ENCODE peak calls at places on chromosomes 4 and X, in six cellular contexts. One of them, this sample, is unnamed.

GRCh38 chr4:39544580-39545315 is 17.5 kb upstream of the UGDH start:
- DNase-seq in CD8-positive, alpha-beta T cell: no peak
- DNase-seq in cardiac muscle cell: no peak
- DNase-seq in pancreas: no peak
- DNase-seq in fibroblast of lung: peak
- DNase-seq in ovary: no peak
- DNase-seq in this sample: no peak

GRCh38 chr4:181078236-181078635 is 1165.0 kb upstream of the TENM3 start:
- DNase-seq in fibroblast of lung: peak
- DNase-seq in CD8-positive, alpha-beta T cell: no peak
- DNase-seq in pancreas: no peak
- DNase-seq in ovary: no peak
- DNase-seq in cardiac muscle cell: no peak
- DNase-seq in this sample: no peak

GRCh38 chr4:172830295-172830764 is 338.3 kb upstream of the GALNT7 start:
- DNase-seq in pancreas: no peak
- DNase-seq in fibroblast of lung: peak
- DNase-seq in CD8-positive, alpha-beta T cell: no peak
- DNase-seq in cardiac muscle cell: peak
- DNase-seq in ovary: no peak
- DNase-seq in this sample: no peak

GRCh38 chrX:9867753-9868152 is 81.5 kb downstream of the SHROOM2 start:
- DNase-seq in CD8-positive, alpha-beta T cell: no peak
- DNase-seq in pancreas: no peak
- DNase-seq in fibroblast of lung: no peak
- DNase-seq in ovary: no peak
- DNase-seq in cardiac muscle cell: no peak
- DNase-seq in this sample: no peak

GRCh38 chr4:106418444-106418843 is 49.9 kb upstream of the GIMD1 start:
- DNase-seq in cardiac muscle cell: no peak
- DNase-seq in pancreas: no peak
- DNase-seq in fibroblast of lung: no peak
- DNase-seq in CD8-positive, alpha-beta T cell: no peak
- DNase-seq in ovary: no peak
- DNase-seq in this sample: no peak

GRCh38 chr4:57023104-57023503 is 44.4 kb downstream of the POLR2B start:
- DNase-seq in pancreas: no peak
- DNase-seq in ovary: no peak
- DNase-seq in cardiac muscle cell: no peak
- DNase-seq in fibroblast of lung: peak
- DNase-seq in CD8-positive, alpha-beta T cell: no peak
- DNase-seq in this sample: no peak

GRCh38 chr4:2438822-2439718 is 20.3 kb downstream of the CFAP99 start:
- DNase-seq in ovary: no peak
- DNase-seq in fibroblast of lung: no peak
- DNase-seq in pancreas: no peak
- DNase-seq in CD8-positive, alpha-beta T cell: no peak
- DNase-seq in cardiac muscle cell: no peak
- DNase-seq in this sample: no peak

GRCh38 chr4:3439391-3439790 is 2.4 kb upstream of the HGFAC start:
- DNase-seq in CD8-positive, alpha-beta T cell: no peak
- DNase-seq in cardiac muscle cell: no peak
- DNase-seq in fibroblast of lung: no peak
- DNase-seq in pancreas: no peak
- DNase-seq in ovary: peak
- DNase-seq in this sample: no peak

GRCh38 chr4:149549911-149550310 is 265.7 kb downstream of the IQCM start:
- DNase-seq in pancreas: no peak
- DNase-seq in CD8-positive, alpha-beta T cell: no peak
- DNase-seq in ovary: no peak
- DNase-seq in cardiac muscle cell: peak
- DNase-seq in fibroblast of lung: peak
- DNase-seq in this sample: no peak

GRCh38 chr4:125091031-125091540 is 223.7 kb upstream of the FAT4 start:
- DNase-seq in CD8-positive, alpha-beta T cell: no peak
- DNase-seq in fibroblast of lung: no peak
- DNase-seq in pancreas: no peak
- DNase-seq in cardiac muscle cell: no peak
- DNase-seq in ovary: no peak
- DNase-seq in this sample: no peak

GRCh38 chrX:67607436-67607835 is 63.6 kb downstream of the AR start:
- DNase-seq in CD8-positive, alpha-beta T cell: no peak
- DNase-seq in fibroblast of lung: peak
- DNase-seq in cardiac muscle cell: no peak
- DNase-seq in ovary: no peak
- DNase-seq in pancreas: no peak
- DNase-seq in this sample: no peak

GRCh38 chr4:53313510-53313909 is 52.4 kb downstream of the SCFD2 start:
- DNase-seq in cardiac muscle cell: peak
- DNase-seq in ovary: no peak
- DNase-seq in fibroblast of lung: peak
- DNase-seq in CD8-positive, alpha-beta T cell: no peak
- DNase-seq in pancreas: no peak
- DNase-seq in this sample: no peak

GRCh38 chr4:142129473-142129872 is 493.1 kb downstream of the IL15 start:
- DNase-seq in pancreas: no peak
- DNase-seq in cardiac muscle cell: no peak
- DNase-seq in fibroblast of lung: no peak
- DNase-seq in ovary: no peak
- DNase-seq in CD8-positive, alpha-beta T cell: no peak
- DNase-seq in this sample: no peak

GRCh38 chr4:137946423-137946822 is 295.7 kb downstream of the SLC7A11 start:
- DNase-seq in ovary: no peak
- DNase-seq in cardiac muscle cell: no peak
- DNase-seq in pancreas: no peak
- DNase-seq in CD8-positive, alpha-beta T cell: no peak
- DNase-seq in fibroblast of lung: no peak
- DNase-seq in this sample: no peak

GRCh38 chrX:106278951-106279350 is 110.8 kb downstream of the PWWP3B start:
- DNase-seq in cardiac muscle cell: no peak
- DNase-seq in fibroblast of lung: no peak
- DNase-seq in CD8-positive, alpha-beta T cell: no peak
- DNase-seq in pancreas: no peak
- DNase-seq in ovary: no peak
- DNase-seq in this sample: no peak

GRCh38 chr4:152156448-152156847 is 379.4 kb downstream of the FBXW7 start:
- DNase-seq in pancreas: no peak
- DNase-seq in cardiac muscle cell: peak
- DNase-seq in ovary: no peak
- DNase-seq in CD8-positive, alpha-beta T cell: no peak
- DNase-seq in fibroblast of lung: no peak
- DNase-seq in this sample: no peak

GRCh38 chr4:122584517-122584916 is 36.3 kb downstream of the IL21 start:
- DNase-seq in cardiac muscle cell: no peak
- DNase-seq in ovary: no peak
- DNase-seq in CD8-positive, alpha-beta T cell: no peak
- DNase-seq in fibroblast of lung: peak
- DNase-seq in pancreas: no peak
- DNase-seq in this sample: no peak

GRCh38 chrX:97009391-97009790 is 125.7 kb downstream of the RPA4 start:
- DNase-seq in cardiac muscle cell: no peak
- DNase-seq in fibroblast of lung: no peak
- DNase-seq in pancreas: no peak
- DNase-seq in ovary: no peak
- DNase-seq in CD8-positive, alpha-beta T cell: no peak
- DNase-seq in this sample: no peak

GRCh38 chr4:101953949-101954348 is 163.4 kb downstream of the BANK1 start:
- DNase-seq in CD8-positive, alpha-beta T cell: no peak
- DNase-seq in pancreas: no peak
- DNase-seq in ovary: no peak
- DNase-seq in fibroblast of lung: peak
- DNase-seq in cardiac muscle cell: peak
- DNase-seq in this sample: no peak

GRCh38 chrX:30795981-30796958 is 92.8 kb downstream of the TAB3 start:
- DNase-seq in fibroblast of lung: no peak
- DNase-seq in cardiac muscle cell: no peak
- DNase-seq in pancreas: no peak
- DNase-seq in CD8-positive, alpha-beta T cell: no peak
- DNase-seq in ovary: no peak
- DNase-seq in this sample: no peak

GRCh38 chr4:130210871-130211270 is 1114.9 kb downstream of the C4orf33 start:
- DNase-seq in fibroblast of lung: peak
- DNase-seq in CD8-positive, alpha-beta T cell: no peak
- DNase-seq in pancreas: no peak
- DNase-seq in cardiac muscle cell: no peak
- DNase-seq in ovary: no peak
- DNase-seq in this sample: no peak

GRCh38 chr4:176653406-176654220 is 139.1 kb downstream of the VEGFC start:
- DNase-seq in ovary: no peak
- DNase-seq in CD8-positive, alpha-beta T cell: no peak
- DNase-seq in pancreas: no peak
- DNase-seq in cardiac muscle cell: no peak
- DNase-seq in fibroblast of lung: no peak
- DNase-seq in this sample: no peak

GRCh38 chr4:159267940-159268327 is 165.1 kb downstream of the RAPGEF2 start:
- DNase-seq in cardiac muscle cell: no peak
- DNase-seq in ovary: no peak
- DNase-seq in fibroblast of lung: peak
- DNase-seq in CD8-positive, alpha-beta T cell: no peak
- DNase-seq in pancreas: no peak
- DNase-seq in this sample: no peak

GRCh38 chr4:17092990-17093880 is 194.8 kb upstream of the LDB2 start:
- DNase-seq in cardiac muscle cell: no peak
- DNase-seq in CD8-positive, alpha-beta T cell: no peak
- DNase-seq in ovary: no peak
- DNase-seq in pancreas: no peak
- DNase-seq in fibroblast of lung: no peak
- DNase-seq in this sample: no peak

GRCh38 chr4:151573474-151573873 is 164.5 kb downstream of the FHIP1A start:
- DNase-seq in pancreas: no peak
- DNase-seq in CD8-positive, alpha-beta T cell: no peak
- DNase-seq in cardiac muscle cell: no peak
- DNase-seq in fibroblast of lung: no peak
- DNase-seq in ovary: no peak
- DNase-seq in this sample: no peak

GRCh38 chrX:131830400-131831184 is 192.5 kb upstream of the STK26 start:
- DNase-seq in cardiac muscle cell: peak
- DNase-seq in pancreas: peak
- DNase-seq in ovary: peak
- DNase-seq in fibroblast of lung: peak
- DNase-seq in CD8-positive, alpha-beta T cell: no peak
- DNase-seq in this sample: peak

GRCh38 chr4:8229341-8229975 is 30.4 kb downstream of the SH3TC1 start:
- DNase-seq in cardiac muscle cell: no peak
- DNase-seq in pancreas: no peak
- DNase-seq in ovary: no peak
- DNase-seq in CD8-positive, alpha-beta T cell: no peak
- DNase-seq in fibroblast of lung: no peak
- DNase-seq in this sample: no peak

GRCh38 chr4:185278716-185279115 is 69.3 kb downstream of the SNX25 start:
- DNase-seq in ovary: no peak
- DNase-seq in pancreas: no peak
- DNase-seq in CD8-positive, alpha-beta T cell: no peak
- DNase-seq in fibroblast of lung: peak
- DNase-seq in cardiac muscle cell: no peak
- DNase-seq in this sample: no peak

GRCh38 chrX:40262641-40263560 is 165.1 kb upstream of the BCOR start:
- DNase-seq in ovary: peak
- DNase-seq in CD8-positive, alpha-beta T cell: no peak
- DNase-seq in fibroblast of lung: peak
- DNase-seq in cardiac muscle cell: peak
- DNase-seq in pancreas: no peak
- DNase-seq in this sample: peak

GRCh38 chrX:68978211-68978780 is 149.5 kb downstream of the EFNB1 start:
- DNase-seq in cardiac muscle cell: peak
- DNase-seq in ovary: peak
- DNase-seq in fibroblast of lung: peak
- DNase-seq in pancreas: no peak
- DNase-seq in CD8-positive, alpha-beta T cell: no peak
- DNase-seq in this sample: no peak

GRCh38 chrX:137565318-137565904 is 516 bp upstream of the ZIC3 start:
- DNase-seq in pancreas: no peak
- DNase-seq in fibroblast of lung: no peak
- DNase-seq in cardiac muscle cell: peak
- DNase-seq in CD8-positive, alpha-beta T cell: no peak
- DNase-seq in ovary: no peak
- DNase-seq in this sample: no peak
- H3K4me3 ChIP-seq in pancreas: peak
- H3K4me3 ChIP-seq in fibroblast of lung: no peak
- H3K4me3 ChIP-seq in cardiac muscle cell: peak
- H3K4me3 ChIP-seq in CD8-positive, alpha-beta T cell: no peak
- H3K4me3 ChIP-seq in ovary: peak
- H3K4me3 ChIP-seq in this sample: peak

GRCh38 chr4:168319486-168320019 is 1.0 kb upstream of the DDX60 start:
- DNase-seq in cardiac muscle cell: no peak
- DNase-seq in ovary: no peak
- DNase-seq in CD8-positive, alpha-beta T cell: no peak
- DNase-seq in pancreas: no peak
- DNase-seq in fibroblast of lung: no peak
- DNase-seq in this sample: no peak

GRCh38 chr4:168321006-168321405 is 2.5 kb upstream of the DDX60 start:
- DNase-seq in cardiac muscle cell: no peak
- DNase-seq in ovary: no peak
- DNase-seq in pancreas: no peak
- DNase-seq in fibroblast of lung: no peak
- DNase-seq in CD8-positive, alpha-beta T cell: no peak
- DNase-seq in this sample: no peak

GRCh38 chr4:168318266-168318895 is at the start of gene DDX60:
- DNase-seq in pancreas: peak
- DNase-seq in ovary: peak
- DNase-seq in cardiac muscle cell: peak
- DNase-seq in fibroblast of lung: peak
- DNase-seq in CD8-positive, alpha-beta T cell: peak
- DNase-seq in this sample: peak
- TF ChIP-seq CTCF in pancreas: peak
- TF ChIP-seq CTCF in ovary: peak
- TF ChIP-seq CTCF in cardiac muscle cell: peak
- TF ChIP-seq CTCF in fibroblast of lung: peak
- TF ChIP-seq CTCF in CD8-positive, alpha-beta T cell: no peak
- TF ChIP-seq CTCF in this sample: no peak

GRCh38 chr4:41506071-41506470 is 31.9 kb upstream of the LIMCH1 start:
- DNase-seq in ovary: no peak
- DNase-seq in pancreas: no peak
- DNase-seq in fibroblast of lung: peak
- DNase-seq in CD8-positive, alpha-beta T cell: no peak
- DNase-seq in cardiac muscle cell: no peak
- DNase-seq in this sample: no peak
- H3K27ac ChIP-seq in ovary: no peak
- H3K27ac ChIP-seq in pancreas: no peak
- H3K27ac ChIP-seq in fibroblast of lung: no peak
- H3K27ac ChIP-seq in CD8-positive, alpha-beta T cell: no peak
- H3K27ac ChIP-seq in cardiac muscle cell: no peak
- H3K27ac ChIP-seq in this sample: peak

DNA sequence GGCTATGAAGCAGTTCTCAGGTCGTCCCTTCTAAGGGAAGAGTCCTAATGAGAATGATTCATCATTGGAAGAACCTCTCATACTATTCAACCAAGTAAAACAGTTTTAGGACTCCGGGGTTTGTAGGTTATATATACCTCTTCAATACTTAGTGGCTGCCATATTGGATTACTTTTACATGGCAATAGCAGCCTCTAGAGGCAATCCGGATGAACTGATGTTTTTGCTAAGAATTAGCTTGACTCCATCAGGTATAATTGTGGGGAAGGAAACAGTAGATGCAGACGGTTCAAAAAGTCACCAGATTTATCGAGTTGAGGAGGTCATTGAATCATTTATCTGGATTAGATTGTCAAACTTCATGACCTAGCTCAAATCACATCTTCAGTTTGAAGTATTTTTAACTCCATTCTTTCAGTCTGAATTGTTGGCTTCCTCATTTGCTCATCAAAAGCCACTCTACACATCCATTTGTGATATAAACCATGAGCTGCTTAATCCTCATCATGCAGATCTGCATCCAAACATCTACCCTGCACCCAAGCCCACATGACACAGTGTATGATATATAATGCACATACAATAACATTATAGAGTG is 28.4 kb downstream of the GUCY1B1 start:
- DNase-seq in pancreas: no peak
- DNase-seq in cardiac muscle cell: peak
- DNase-seq in ovary: no peak
- DNase-seq in CD8-positive, alpha-beta T cell: no peak
- DNase-seq in fibroblast of lung: peak
- DNase-seq in this sample: no peak
- H3K4me3 ChIP-seq in pancreas: no peak
- H3K4me3 ChIP-seq in cardiac muscle cell: no peak
- H3K4me3 ChIP-seq in ovary: no peak
- H3K4me3 ChIP-seq in CD8-positive, alpha-beta T cell: no peak
- H3K4me3 ChIP-seq in fibroblast of lung: no peak
- H3K4me3 ChIP-seq in this sample: no peak